ENCODE peak calls at places on chromosomes 5 and 9, in eight cellular contexts. E is CD8-positive, alpha-beta memory T cell; Z is lung; K is tibial artery; X is adrenal gland; Y is heart left ventricle; S is neuronal stem cell; F is A549. Q is an unnamed sample.

GRCh38 chr5:1354491-1355033 is 9.7 kb upstream of the CLPTM1L start:
- DNase-seq in X (no peak), K (no peak), Y (no peak), E (no peak), F (no peak), Z (no peak), S (no peak), Q (no peak)

GRCh38 chr5:56170557-56170956 is 62.6 kb downstream of the ANKRD55 start:
- DNase-seq in K (peak; percentile 82), E (no peak), F (no peak), Z (no peak), S (no peak), X (peak; percentile 84), Y (peak; percentile 36), Q (no peak)

GRCh38 chr5:14305045-14305444 is 161.9 kb downstream of the TRIO start:
- DNase-seq in E (no peak), Z (no peak), F (no peak), Y (peak; percentile 42), K (no peak), S (no peak), X (peak; percentile 63), Q (no peak)

GRCh38 chr5:69454460-69455249 is 37.9 kb upstream of the OCLN start:
- DNase-seq in E (no peak), Z (no peak), S (no peak), Y (no peak), F (peak; percentile 15), X (no peak), K (no peak), Q (peak; percentile 69)

GRCh38 chr5:1208743-1209551 is 7.6 kb downstream of the SLC6A19 start:
- DNase-seq in F (peak; percentile 59), E (no peak), S (peak; percentile 33), Y (no peak), X (no peak), K (no peak), Z (no peak), Q (peak; percentile 54)

GRCh38 chr5:98880151-98880550 is 48.7 kb downstream of the CHD1 start:
- DNase-seq in F (no peak), X (no peak), Z (no peak), E (no peak), Y (no peak), K (no peak), S (no peak), Q (no peak)

GRCh38 chr9:133710661-133711427 is 27.3 kb downstream of the SARDH start:
- DNase-seq in X (no peak), F (no peak), K (peak; percentile 51), E (no peak), S (no peak), Z (no peak), Y (no peak), Q (no peak)

GRCh38 chr5:55234171-55234700 is 828 bp upstream of the CCNO start:
- DNase-seq in Y (no peak), S (no peak), F (no peak), K (no peak), E (no peak), Z (no peak), X (peak; percentile 32), Q (peak; percentile 78)

GRCh38 chr9:89662718-89663246 is 58.0 kb downstream of the GADD45G start:
- DNase-seq in S (no peak), X (no peak), K (peak; percentile 59), Z (no peak), Y (no peak), F (no peak), E (no peak), Q (no peak)

GRCh38 chr9:22119537-22120167 is 110.5 kb upstream of the CDKN2B start:
- DNase-seq in S (peak; percentile 9), E (peak; percentile 11), F (no peak), K (no peak), Y (peak; percentile 7), Z (no peak), X (no peak), Q (no peak)

GRCh38 chr5:103021310-103021709 is 98.6 kb downstream of the GIN1 start:
- DNase-seq in Z (no peak), S (no peak), E (no peak), Y (no peak), F (no peak), X (no peak), K (no peak), Q (no peak)

GRCh38 chr5:43041669-43042175 is 1.6 kb upstream of the ANXA2R start:
- DNase-seq in X (peak; percentile 76), Y (peak; percentile 69), S (no peak), F (no peak), Z (peak; percentile 56), E (no peak), K (peak; percentile 81), Q (peak; percentile 64)

GRCh38 chr9:136831720-136832104 is 10.6 kb upstream of the AJM1 start:
- DNase-seq in Z (no peak), Y (no peak), K (peak; percentile 65), F (no peak), X (no peak), S (no peak), E (no peak), Q (no peak)

GRCh38 chr9:97363661-97364299 is 48.1 kb upstream of the TDRD7 start:
- DNase-seq in E (no peak), X (no peak), Y (no peak), K (no peak), S (no peak), Z (no peak), F (no peak), Q (no peak)

GRCh38 chr9:99264070-99264469 is 42.0 kb downstream of the SEC61B start:
- DNase-seq in K (no peak), S (no peak), E (no peak), F (no peak), Y (no peak), X (no peak), Z (no peak), Q (no peak)

GRCh38 chr9:2634158-2634557 is 12.6 kb downstream of the VLDLR start:
- DNase-seq in Y (no peak), X (no peak), K (no peak), Z (no peak), F (no peak), E (no peak), S (no peak), Q (no peak)

GRCh38 chr9:111601237-111602018 is 2.0 kb upstream of the PTGR1 start:
- DNase-seq in X (peak; percentile 72), F (peak; percentile 75), Y (no peak), S (no peak), Z (no peak), E (no peak), K (no peak), Q (no peak)

GRCh38 chr5:38848637-38849036 is 2.8 kb downstream of the OSMR start:
- DNase-seq in Z (no peak), K (no peak), X (no peak), E (no peak), Y (no peak), F (no peak), S (no peak), Q (no peak)

GRCh38 chr9:78668148-78668825 is 371.4 kb downstream of the PSAT1 start:
- DNase-seq in Y (no peak), F (no peak), Z (no peak), X (no peak), E (no peak), K (no peak), S (no peak), Q (no peak)

DNA sequence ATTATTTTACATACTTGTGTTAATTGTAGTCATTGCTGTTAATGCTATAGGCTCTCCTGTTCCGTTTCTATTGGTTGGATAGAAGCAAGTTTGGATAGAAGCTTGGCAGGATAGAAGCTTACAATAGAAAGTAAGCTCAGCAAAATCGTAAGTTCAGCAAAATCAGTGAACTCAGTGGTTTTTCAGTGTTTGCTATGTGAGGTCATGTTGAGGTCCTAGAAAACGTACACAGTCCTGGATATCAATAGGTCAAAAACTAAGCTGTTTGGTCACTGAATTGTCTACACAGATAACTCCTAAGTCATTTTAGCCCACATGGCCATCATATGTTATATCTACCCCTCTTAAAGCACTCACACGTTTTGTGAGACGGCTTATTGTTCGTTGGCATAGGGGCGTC is 299.4 kb downstream of the MAN2A1 start:
- DNase-seq in X (no peak), Z (no peak), S (no peak), Y (no peak), E (no peak), F (no peak), K (no peak), Q (no peak)
- H3K27ac ChIP-seq in X (no peak overlapping the region), Z (no peak overlapping the region), S (no peak overlapping the region), Y (no peak overlapping the region), E (no peak overlapping the region), F (no peak overlapping the region), K (peak overlapping the region; percentile 83), Q (no peak overlapping the region)

GRCh38 chr9:112750767-112751058 is 153 bp downstream of the SNX30 start:
- DNase-seq in X (no peak), S (no peak), Y (no peak), K (no peak), E (no peak), F (no peak), Z (no peak), Q (no peak)
- H3K9me3 ChIP-seq in X (no peaks in the 10 kb centered on the region), S (no peaks in the 10 kb centered on the region), Y (no peaks in the 10 kb centered on the region), K (no peaks in the 10 kb centered on the region), E (no peaks in the 10 kb centered on the region), F (no peaks in the 10 kb centered on the region), Z (no peaks in the 10 kb centered on the region), Q (no peaks in the 10 kb centered on the region)

GRCh38 chr5:142838845-142839244 is 68.7 kb downstream of the ARHGAP26 start:
- DNase-seq in E (no peak), S (no peak), K (no peak), F (no peak), Z (no peak), Y (no peak), X (no peak), Q (no peak)
- H3K27ac ChIP-seq in E (no peak overlapping the region), S (no peak overlapping the region), K (peak overlapping the region; percentile 75), F (peak overlapping the region; percentile 53), Z (no peak overlapping the region), Y (no peak overlapping the region), X (peak overlapping the region; percentile 28), Q (peak overlapping the region; percentile 13)

GRCh38 chr5:141402553-141403328 is at the start of gene PCDHGA9:
- DNase-seq in S (no peak), E (no peak), K (peak; percentile 59), Y (no peak), Z (no peak), F (no peak), X (no peak), Q (no peak)
- H3K9me3 ChIP-seq in S (peaks cover 33% of the 10 kb centered on the region), E (no peaks in the 10 kb centered on the region), K (peaks cover 98% of the 10 kb centered on the region), Y (peaks cover 90% of the 10 kb centered on the region), Z (peaks cover 47% of the 10 kb centered on the region), F (peaks cover 76% of the 10 kb centered on the region), X (no peaks in the 10 kb centered on the region), Q (no peaks in the 10 kb centered on the region)

GRCh38 chr5:135239461-135240282 is 159.4 kb downstream of the MACROH2A1 start:
- DNase-seq in K (peak; percentile 60), Z (no peak), E (no peak), Y (no peak), X (peak; percentile 13), S (no peak), F (no peak), Q (peak; percentile 16)
- H3K27ac ChIP-seq in K (peak overlapping the region; percentile 75), Z (no peak overlapping the region), E (no peak overlapping the region), Y (no peak overlapping the region), X (no peak overlapping the region), S (no peak overlapping the region), F (no peak overlapping the region), Q (no peak overlapping the region)